ENCODE peak calls at places on chromosomes 2 and 18, in four cellular contexts. P, D, R and I are unnamed samples.

GRCh38 chr2:37549598-37549997 is 121.8 kb downstream of the CDC42EP3 start:
- DNase-seq in R (no peak), P (no peak), D (no peak), I (no peak)

GRCh38 chr2:148817210-148817708 is 57.8 kb upstream of the KIF5C start:
- DNase-seq in R (no peak), P (no peak), D (no peak), I (no peak)

GRCh38 chr2:69957970-69958369 is 3.5 kb downstream of the ASPRV1 start:
- DNase-seq in R (no peak), P (no peak), D (no peak), I (no peak)

GRCh38 chr18:71442830-71443229 is 1101.3 kb downstream of the CBLN2 start:
- DNase-seq in D (no peak), R (no peak), P (no peak), I (no peak)

GRCh38 chr2:175676813-175677212 is 325.3 kb downstream of the LNPK start:
- DNase-seq in P (no peak), D (no peak), R (no peak), I (no peak)

GRCh38 chr18:22856870-22857269 is 76.3 kb upstream of the RBBP8 start:
- DNase-seq in R (peak; percentile 19), P (no peak), D (no peak), I (peak; percentile 29)

GRCh38 chr2:220065581-220065980 is 438.2 kb downstream of the SLC4A3 start:
- DNase-seq in D (no peak), R (no peak), P (no peak), I (no peak)

GRCh38 chr2:100070078-100070477 is 72.3 kb downstream of the AFF3 start:
- DNase-seq in R (no peak), D (peak; percentile 13), P (no peak), I (no peak)

GRCh38 chr2:46779447-46779941 is 136.1 kb downstream of the MCFD2 start:
- DNase-seq in D (no peak), R (no peak), P (no peak), I (no peak)

GRCh38 chr18:9683418-9684396 is 24.4 kb upstream of the RAB31 start:
- DNase-seq in P (no peak), R (no peak), D (peak; percentile 26), I (no peak)

GRCh38 chr18:64436111-64436510 is 287.2 kb upstream of the LINC00305 start:
- DNase-seq in R (no peak), P (no peak), D (no peak), I (no peak)

GRCh38 chr2:236754234-236754924 is 184.8 kb downstream of the ACKR3 start:
- DNase-seq in P (no peak), R (no peak), D (no peak), I (no peak)

GRCh38 chr2:5322414-5322813 is 369.8 kb upstream of the SOX11 start:
- DNase-seq in D (no peak), R (no peak), P (no peak), I (no peak)

GRCh38 chr2:150376627-150377335 is 110.7 kb downstream of the RND3 start:
- DNase-seq in P (no peak), R (peak; percentile 14), D (peak; percentile 25), I (no peak)

GRCh38 chr18:63148449-63149199 is 170.9 kb downstream of the BCL2 start:
- DNase-seq in R (no peak), P (no peak), D (no peak), I (no peak)

GRCh38 chr2:174901075-174901474 is 104.1 kb downstream of the CHN1 start:
- DNase-seq in D (no peak), P (no peak), R (no peak), I (no peak)

GRCh38 chr2:150415022-150415421 is 72.4 kb downstream of the RND3 start:
- DNase-seq in R (no peak), P (no peak), D (no peak), I (no peak)

GRCh38 chr2:61943251-61943650 is 37.8 kb downstream of the COMMD1 start:
- DNase-seq in R (no peak), P (peak; percentile 16), D (no peak), I (no peak)

GRCh38 chr2:238341536-238341935 is 21.2 kb downstream of the TRAF3IP1 start:
- DNase-seq in D (no peak), R (no peak), P (no peak), I (no peak)

GRCh38 chr2:167964650-167965404 is 282.6 kb downstream of the STK39 start:
- DNase-seq in R (no peak), P (no peak), D (peak; percentile 10), I (no peak)
- TF ChIP-seq ATF2 in R (no peak), P (no peak), D (no peak), I (no peak)

DNA sequence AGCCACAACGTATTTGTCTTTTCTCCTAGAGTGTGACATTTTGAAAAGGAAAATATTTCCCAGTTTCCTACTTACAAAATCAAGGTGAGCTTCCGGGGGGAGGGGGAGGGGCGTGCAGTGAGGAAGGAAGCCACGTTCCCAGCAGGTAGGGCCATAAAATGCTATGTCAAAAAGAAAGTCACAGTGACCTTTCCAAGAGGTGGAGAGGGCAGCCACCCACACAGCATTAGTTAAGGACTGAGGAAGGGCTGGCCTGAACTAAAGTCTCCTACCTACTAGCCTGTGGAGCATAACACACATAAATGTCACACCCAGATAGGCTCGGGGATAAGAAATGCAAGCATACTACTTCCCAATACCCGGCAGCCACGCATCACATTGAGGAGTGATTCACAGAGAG is 191.2 kb downstream of the STK39 start:
- DNase-seq in R (no peak), D (no peak), P (no peak), I (no peak)
- TF ChIP-seq USF2 in R (no peak), D (no peak), P (no peak), I (no peak)

GRCh38 chr2:25431604-25432003 is 89.9 kb upstream of the DNMT3A start:
- DNase-seq in P (no peak), R (no peak), D (no peak), I (no peak)
- TF ChIP-seq ATF2 in P (no peak), R (no peak), D (no peak), I (no peak)

DNA sequence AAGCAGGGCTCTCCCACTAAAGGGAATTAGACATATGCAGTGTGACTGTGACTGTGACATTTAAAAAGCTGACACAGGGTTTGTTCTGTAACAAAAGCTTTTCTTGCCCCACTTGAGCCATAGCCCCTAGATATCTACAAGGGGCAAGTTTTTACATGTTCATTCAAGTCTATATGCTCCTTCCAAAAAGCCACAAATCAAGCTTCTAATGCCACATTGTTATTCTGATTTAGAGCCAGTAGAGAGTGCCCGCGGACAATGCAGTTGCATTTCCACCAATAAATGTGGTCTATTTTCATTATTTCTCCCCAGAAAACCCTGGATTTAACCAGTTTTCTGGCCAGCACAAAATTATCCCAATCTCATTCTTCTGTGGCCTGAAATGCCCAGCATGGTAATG is 9.9 kb downstream of the ARHGAP25 start:
- DNase-seq in R (no peak), P (no peak), D (no peak), I (no peak)
- TF ChIP-seq USF2 in R (no peak), P (no peak), D (no peak), I (no peak)

GRCh38 chr18:76943542-76944339 is 121.4 kb downstream of the ZNF236 start:
- DNase-seq in R (no peak), D (no peak), P (no peak), I (no peak)
- TF ChIP-seq ATF2 in R (no peak), D (no peak), P (no peak), I (no peak)

GRCh38 chr2:239903210-239903609 is 121.9 kb downstream of the NDUFA10 start:
- DNase-seq in P (no peak), R (no peak), D (no peak), I (no peak)

GRCh38 chr2:239905306-239905705 is 119.8 kb downstream of the NDUFA10 start:
- DNase-seq in D (no peak), P (no peak), R (no peak), I (no peak)

GRCh38 chr2:239902749-239903201 is 122.4 kb downstream of the NDUFA10 start:
- DNase-seq in P (no peak), R (no peak), D (no peak), I (no peak)

GRCh38 chr2:239904496-239904895 is 120.6 kb downstream of the NDUFA10 start:
- DNase-seq in P (no peak), R (no peak), D (no peak), I (no peak)

GRCh38 chr2:239903803-239904202 is 121.3 kb downstream of the NDUFA10 start:
- DNase-seq in P (no peak), D (no peak), R (no peak), I (peak; percentile 41)
- TF ChIP-seq USF2 in P (no peak), D (no peak), R (no peak), I (no peak)

DNA sequence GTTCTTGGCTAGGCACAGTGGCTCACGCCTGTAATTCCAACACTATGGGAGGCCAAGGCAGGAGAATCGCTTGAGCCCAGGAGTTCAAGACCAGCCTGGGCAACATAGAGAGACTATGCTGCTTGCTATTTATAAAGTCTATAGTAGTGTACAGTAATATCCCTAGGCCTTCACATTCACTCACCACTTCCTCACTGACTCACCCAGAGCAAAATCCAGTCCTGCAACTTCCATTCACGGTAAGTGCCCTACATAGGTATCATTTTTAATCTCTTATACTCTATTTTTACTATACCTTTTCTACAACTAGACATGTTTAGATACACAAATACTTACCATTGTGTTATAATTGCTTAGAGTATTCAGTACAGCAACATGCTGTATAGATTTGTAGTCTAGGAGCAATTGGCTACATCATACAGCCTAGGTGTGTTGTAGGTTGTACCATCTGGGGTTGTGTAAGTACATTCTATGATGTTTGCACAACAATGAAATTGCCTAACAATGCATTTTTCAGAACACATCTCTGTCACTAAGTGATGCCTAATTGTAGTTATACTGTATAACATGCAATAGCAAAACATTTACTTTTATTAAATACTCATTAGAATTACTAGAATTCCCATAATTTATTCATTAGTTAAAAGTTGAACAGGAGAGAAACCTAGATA is 8.8 kb downstream of the DHX57 start:
- DNase-seq in P (no peak), D (no peak), R (no peak), I (no peak)
- TF ChIP-seq ATF2 in P (no peak), D (no peak), R (no peak), I (no peak)